ENCODE peak calls at places on chromosomes 6 and 20, in five cellular contexts. P is testis, F is Calu3, G is ascending aorta, V is AG10803. J is an unnamed sample.

GRCh38 chr6:48080227-48081009 is 30.6 kb downstream of the PTCHD4 start:
- DNase-seq in P (no peak), F (no peak), G (no peak), V (no peak), J (no peak)

GRCh38 chr20:25299801-25300200 is 51.9 kb downstream of the PYGB start:
- DNase-seq in P (no peak), F (no peak), G (no peak), V (no peak), J (peak)

GRCh38 chr6:116244284-116244683 is 9.6 kb downstream of the TSPYL4 start:
- DNase-seq in P (no peak), F (no peak), G (no peak), V (no peak), J (no peak)

GRCh38 chr6:753486-753885 is 60.5 kb upstream of the EXOC2 start:
- DNase-seq in P (no peak), F (no peak), G (no peak), V (peak), J (no peak)

GRCh38 chr6:145508107-145508506 is 227.2 kb downstream of the EPM2A start:
- DNase-seq in P (no peak), F (no peak), G (no peak), V (no peak), J (no peak)

GRCh38 chr20:20064303-20064702 is 12.0 kb downstream of the CFAP61 start:
- DNase-seq in P (no peak), F (no peak), G (no peak), V (peak), J (no peak)

GRCh38 chr6:34305982-34306702 is 57.3 kb upstream of the SMIM29 start:
- DNase-seq in P (peak), F (no peak), G (no peak), V (peak), J (no peak)

GRCh38 chr20:53735536-53736050 is 142.0 kb upstream of the ZNF217 start:
- DNase-seq in P (no peak), F (peak), G (no peak), V (peak), J (peak)

GRCh38 chr6:54801669-54802068 is 44.9 kb upstream of the FAM83B start:
- DNase-seq in P (no peak), F (peak), G (no peak), V (peak), J (peak)

GRCh38 chr6:90440586-90441338 is 144.1 kb upstream of the BACH2 start:
- DNase-seq in P (no peak), F (no peak), G (no peak), V (no peak), J (no peak)

GRCh38 chr20:14336667-14337066 is 745 bp downstream of the FLRT3 start:
- DNase-seq in P (peak), F (no peak), G (no peak), V (no peak), J (no peak)

DNA sequence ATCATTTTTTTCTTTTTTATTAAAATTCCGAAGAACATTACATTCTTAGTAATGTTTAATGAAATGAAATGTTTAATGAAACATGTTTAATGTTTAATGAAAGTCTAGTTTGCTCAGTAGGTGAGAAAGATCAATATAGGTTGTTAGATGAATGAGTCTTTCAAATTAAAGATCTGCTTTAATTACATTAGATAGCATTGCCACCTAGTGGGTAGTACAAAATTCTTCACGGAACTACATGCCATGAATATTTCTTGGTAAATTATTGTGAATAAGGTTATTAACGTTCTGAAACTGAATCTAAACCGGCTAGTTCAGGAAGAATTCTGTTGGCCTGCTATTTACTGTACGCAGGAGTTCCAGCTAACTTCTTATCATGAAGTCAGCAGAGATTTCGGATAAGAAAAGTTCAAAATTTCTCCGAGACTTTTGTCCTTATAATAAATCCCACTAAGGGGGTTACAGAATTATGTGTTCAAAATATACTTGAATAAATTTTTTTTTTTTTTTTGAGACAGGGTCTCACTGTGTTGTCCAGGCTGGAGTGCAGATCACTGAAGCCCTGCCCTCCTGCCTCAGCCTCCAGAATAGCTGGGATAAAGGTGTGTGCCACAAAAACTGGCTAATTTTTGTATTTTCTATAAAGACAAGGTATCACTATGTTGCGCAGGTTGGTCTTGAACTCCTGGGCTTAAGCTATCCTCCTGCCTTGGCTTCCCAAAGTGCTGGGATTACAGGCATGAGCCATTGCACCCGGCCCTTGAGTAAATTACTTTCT is 7.9 kb upstream of the GMNN start:
- DNase-seq in P (no peak), F (no peak), G (no peak), V (peak), J (peak)
- TF ChIP-seq CTCF in P (no peak), F (peak), G (peak), V (peak), J (peak)

GRCh38 chr6:165889636-165890403 is 226.8 kb upstream of the PDE10A start:
- DNase-seq in P (peak), F (peak), G (no peak), V (peak), J (no peak)
- TF ChIP-seq CTCF in P (peak), F (peak), G (peak), V (peak), J (peak)

GRCh38 chr6:56618050-56618449 is 24.6 kb downstream of the DST start:
- DNase-seq in P (no peak), F (no peak), G (no peak), V (no peak), J (no peak)
- TF ChIP-seq CTCF in P (no peak), F (no peak), G (no peak), V (no peak), J (peak)

DNA sequence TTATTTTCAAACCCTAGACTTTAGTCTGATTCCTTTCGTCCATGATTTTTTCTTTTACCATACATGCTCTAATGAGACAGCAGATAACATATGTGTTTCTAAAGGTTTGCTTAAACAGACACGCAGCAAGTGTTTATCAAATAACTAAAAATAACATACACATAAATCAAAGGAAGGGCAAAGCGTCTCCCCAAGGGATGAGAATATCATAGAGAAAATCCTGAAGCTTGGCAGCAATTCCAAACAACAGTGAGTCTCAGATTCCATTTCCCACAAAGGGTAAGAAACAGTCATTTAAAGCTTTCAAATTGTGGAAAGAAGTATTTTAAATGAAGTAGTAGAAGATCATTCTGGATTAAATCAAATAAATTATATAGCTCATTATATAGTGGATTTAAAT is 130.2 kb downstream of the PTPRK start:
- DNase-seq in P (no peak), F (no peak), G (no peak), V (no peak), J (no peak)
- TF ChIP-seq CTCF in P (no peak), F (no peak), G (no peak), V (no peak), J (no peak)

GRCh38 chr20:48217191-48217590 is 431.9 kb upstream of the SULF2 start:
- DNase-seq in P (no peak), F (no peak), G (no peak), V (no peak), J (no peak)
- TF ChIP-seq CTCF in P (no peak), F (no peak), G (no peak), V (no peak), J (no peak)

J was measured in HFFc6.